ENCODE peak calls at places on chromosomes 5 and 9, in ten cellular contexts. D is choroid plexus epithelial cell, F is endodermal cell, P is upper lobe of right lung, H is AG04449, M is DND-41, B is sigmoid colon, S is lower lobe of right lung, I is bronchial epithelial cell, A is fibroblast of mammary gland. E is an unnamed sample.

GRCh38 chr9:104836235-104836634 is 72.3 kb downstream of the NIPSNAP3B start:
- DNase-seq in D (peak; percentile 18), F (no peak), P (no peak), H (no peak), M (no peak), B (no peak), S (no peak), I (peak; percentile 15), A (no peak), E (peak; percentile 39)

GRCh38 chr5:59069438-59070079 is 486.7 kb downstream of the RAB3C start:
- DNase-seq in D (peak; percentile 94), F (no peak), P (no peak), H (peak; percentile 88), M (no peak), B (peak; percentile 82), S (no peak), I (peak; percentile 90), A (peak; percentile 100), E (peak; percentile 87)

GRCh38 chr9:131179561-131180219 is 54.3 kb downstream of the NUP214 start:
- DNase-seq in D (peak; percentile 80), F (no peak), P (no peak), H (peak; percentile 80), M (no peak), B (no peak), S (no peak), I (peak; percentile 20), A (peak; percentile 84), E (peak; percentile 30)

GRCh38 chr9:108478431-108478837 is 377.4 kb downstream of the ACTL7B start:
- DNase-seq in D (peak; percentile 90), F (no peak), P (no peak), H (peak; percentile 37), M (no peak), B (peak; percentile 64), S (no peak), I (peak; percentile 93), A (peak; percentile 99), E (peak; percentile 96)

GRCh38 chr5:169041180-169041579 is 259.8 kb downstream of the SLIT3 start:
- DNase-seq in D (no peak), F (no peak), P (no peak), H (no peak), M (no peak), B (no peak), S (no peak), I (no peak), A (no peak), E (no peak)

GRCh38 chr9:17520264-17521058 is 58.4 kb upstream of the SH3GL2 start:
- DNase-seq in D (no peak), F (peak; percentile 58), P (no peak), H (no peak), M (no peak), B (no peak), S (no peak), I (no peak), A (no peak), E (no peak)

GRCh38 chr5:141973871-141974595 is 5.1 kb downstream of the RNF14 start:
- DNase-seq in D (peak; percentile 72), F (no peak), P (no peak), H (peak; percentile 49), M (no peak), B (no peak), S (no peak), I (peak; percentile 54), A (peak; percentile 74), E (peak; percentile 37)

GRCh38 chr5:72199681-72200080 is 92.4 kb downstream of the MAP1B start:
- DNase-seq in D (no peak), F (no peak), P (no peak), H (no peak), M (no peak), B (no peak), S (no peak), I (no peak), A (no peak), E (no peak)

DNA sequence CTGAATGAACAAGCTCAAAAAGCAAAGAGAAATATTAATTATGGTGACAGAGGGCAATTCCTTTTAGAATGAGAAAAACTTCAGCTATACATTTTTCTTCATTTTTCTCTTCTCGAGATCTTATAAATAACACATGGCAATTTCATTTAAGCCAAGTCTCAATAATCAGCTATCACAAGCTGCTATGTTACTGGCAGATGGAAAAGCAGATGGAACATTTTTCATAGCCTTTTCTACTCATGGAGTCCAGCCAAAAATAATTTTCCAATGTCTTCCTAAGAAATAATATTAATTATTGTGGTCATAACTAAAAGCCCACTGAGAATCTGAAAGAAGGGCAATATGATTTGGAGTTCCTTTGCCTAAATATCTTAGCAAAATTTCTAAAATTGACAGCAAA is 35.6 kb downstream of the SKIC3 start:
- DNase-seq in D (no peak), F (no peak), P (no peak), H (no peak), M (no peak), B (no peak), S (no peak), I (no peak), A (no peak), E (no peak)
- H3K4me3 ChIP-seq in D (no peak overlapping the region), F (no peak overlapping the region), P (no peak overlapping the region), H (no peak overlapping the region), M (no peak overlapping the region), B (no peak overlapping the region), S (no peak overlapping the region), I (no peak overlapping the region), A (no peak overlapping the region), E (no peak overlapping the region)

GRCh38 chr9:88037285-88037845 is 63.0 kb upstream of the CDK20 start:
- DNase-seq in D (no peak), F (peak; percentile 63), P (no peak), H (no peak), M (no peak), B (no peak), S (no peak), I (no peak), A (no peak), E (no peak)

GRCh38 chr9:88043647-88044046 is 69.3 kb upstream of the CDK20 start:
- DNase-seq in D (no peak), F (peak; percentile 58), P (no peak), H (no peak), M (no peak), B (no peak), S (no peak), I (no peak), A (no peak), E (no peak)

GRCh38 chr9:88044200-88044599 is 69.9 kb upstream of the CDK20 start:
- DNase-seq in D (no peak), F (no peak), P (no peak), H (no peak), M (no peak), B (no peak), S (no peak), I (no peak), A (no peak), E (no peak)

GRCh38 chr9:88045686-88046085 is 71.4 kb upstream of the CDK20 start:
- DNase-seq in D (no peak), F (peak; percentile 80), P (no peak), H (no peak), M (no peak), B (no peak), S (no peak), I (no peak), A (no peak), E (no peak)

GRCh38 chr9:88041447-88041846 is 67.1 kb upstream of the CDK20 start:
- DNase-seq in D (peak; percentile 64), F (peak; percentile 54), P (no peak), H (no peak), M (no peak), B (no peak), S (no peak), I (no peak), A (peak; percentile 21), E (no peak)
- TF ChIP-seq CTCF in D (peak; percentile 79), F (peak; percentile 74), P (peak; percentile 32), H (peak; percentile 15), M (no peak), B (peak; percentile 49), S (peak; percentile 27), I (no peak), A (peak; percentile 66), E (no peak)

DNA sequence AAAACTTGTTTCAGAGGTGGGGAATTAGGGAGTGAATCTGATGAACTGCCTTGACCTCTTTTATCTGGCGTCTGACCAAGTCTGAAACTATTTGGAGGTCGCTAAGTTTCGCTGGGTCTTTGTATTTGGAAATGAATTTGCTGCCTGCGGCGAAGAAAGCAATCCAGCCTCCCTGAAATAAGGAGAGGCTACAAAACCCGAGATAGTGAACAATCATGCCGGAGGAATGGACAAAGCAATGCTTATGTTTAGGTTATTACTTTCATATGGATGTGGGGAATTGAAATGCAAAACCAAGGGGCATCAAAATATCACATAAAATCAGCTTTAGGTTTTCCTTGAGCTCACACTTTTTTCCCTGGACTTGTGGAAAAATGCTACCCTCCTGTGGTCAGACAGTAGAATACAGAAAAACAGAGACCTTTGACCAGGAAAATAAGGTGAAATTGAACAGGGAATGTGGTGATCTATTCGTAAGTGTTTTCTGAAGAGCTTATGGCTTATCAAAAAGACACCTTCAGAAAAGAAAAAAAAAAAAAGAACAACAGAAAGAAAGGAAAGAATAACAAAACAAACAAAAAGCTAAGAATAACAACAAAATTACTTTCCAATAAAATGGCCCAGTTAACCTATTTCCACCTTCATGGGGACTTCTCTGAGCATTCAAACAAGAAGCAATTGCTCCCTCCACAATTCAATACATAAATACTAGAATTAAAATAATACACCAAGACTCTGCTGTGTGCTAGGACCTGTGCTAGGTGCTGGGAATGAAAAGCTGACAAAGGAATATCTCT is 68.6 kb upstream of the DPYSL3 start:
- DNase-seq in D (peak; percentile 82), F (peak; percentile 56), P (no peak), H (no peak), M (no peak), B (no peak), S (no peak), I (peak; percentile 59), A (peak; percentile 71), E (peak; percentile 61)
- H3K4me3 ChIP-seq in D (peak overlapping the region; percentile 45), F (peak overlapping the region; percentile 66), P (no peak overlapping the region), H (no peak overlapping the region), M (no peak overlapping the region), B (no peak overlapping the region), S (no peak overlapping the region), I (no peak overlapping the region), A (no peak overlapping the region), E (no peak overlapping the region)

GRCh38 chr5:76606665-76607064 is 16.5 kb downstream of the F2RL2 start:
- DNase-seq in D (no peak), F (no peak), P (no peak), H (no peak), M (no peak), B (no peak), S (no peak), I (no peak), A (no peak), E (no peak)

GRCh38 chr5:76607353-76607871 is 15.8 kb downstream of the F2RL2 start:
- DNase-seq in D (peak; percentile 43), F (no peak), P (no peak), H (no peak), M (no peak), B (no peak), S (no peak), I (no peak), A (peak; percentile 60), E (no peak)

GRCh38 chr5:76604838-76605237 is 18.4 kb downstream of the F2RL2 start:
- DNase-seq in D (peak; percentile 78), F (no peak), P (no peak), H (no peak), M (no peak), B (no peak), S (no peak), I (peak; percentile 50), A (peak; percentile 78), E (peak; percentile 36)

GRCh38 chr5:76601470-76601869 is 21.7 kb downstream of the F2RL2 start:
- DNase-seq in D (peak; percentile 88), F (no peak), P (no peak), H (no peak), M (peak; percentile 15), B (no peak), S (no peak), I (peak; percentile 60), A (peak; percentile 81), E (peak; percentile 74)

DNA sequence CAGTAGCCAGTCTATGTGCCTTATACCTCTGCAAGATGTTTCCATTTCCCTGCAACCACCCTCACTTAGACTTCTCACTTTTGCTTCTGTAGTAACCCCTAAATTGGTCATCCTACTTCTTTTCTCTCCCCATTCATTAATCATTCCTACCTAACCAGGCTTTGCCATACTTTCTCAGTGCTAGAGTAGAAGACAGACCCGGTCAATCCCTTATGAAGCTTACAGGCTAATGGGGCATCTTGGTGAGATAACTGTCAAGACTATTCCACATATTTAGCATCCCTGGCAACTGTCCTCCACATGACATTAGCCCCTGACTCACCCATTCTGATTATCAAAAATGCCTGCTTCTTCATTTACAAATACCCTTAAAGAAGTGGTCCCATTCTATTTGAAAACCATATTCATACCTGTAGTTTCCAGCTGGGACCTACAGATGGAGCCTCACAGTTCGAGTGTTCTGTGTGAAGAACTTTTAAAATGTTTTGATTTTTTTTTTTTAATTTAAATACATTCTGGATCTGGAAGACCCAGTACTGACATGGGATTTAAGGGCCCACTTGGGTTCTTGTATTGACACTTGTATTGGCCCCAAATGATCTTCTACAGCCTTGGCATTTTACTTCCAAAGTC is 21.0 kb downstream of the F2RL2 start:
- DNase-seq in D (peak; percentile 73), F (no peak), P (no peak), H (no peak), M (no peak), B (no peak), S (no peak), I (peak; percentile 15), A (peak; percentile 45), E (no peak)
- TF ChIP-seq CTCF in D (peak; percentile 70), F (peak; percentile 58), P (no peak), H (peak; percentile 40), M (no peak), B (no peak), S (no peak), I (peak; percentile 4), A (peak; percentile 41), E (peak; percentile 47)